ENCODE peak calls at places on chromosome 4, in nine cellular contexts. One of them, this sample, is unnamed.

GRCh38 chr4:99885063-99885664 is 9.1 kb downstream of the LAMTOR3 start:
- ATAC-seq in T-helper 17 cell: no peak
- ATAC-seq in A549: no peak
- ATAC-seq in activated CD4-positive, CD25-positive, alpha-beta regulatory T cell treated with anti-CD3 and anti-CD28 coated beads, Interleukin-2, amount 50 U/mL, for 24 hours: no peak
- ATAC-seq in lower lobe of right lung: no peak
- ATAC-seq in activated naive CD8-positive, alpha-beta T cell treated with anti-CD3 and anti-CD28 coated beads, Interleukin-2, amount 10 ng/mL, durations not matched to agents 7 days and 5 days: no peak
- ATAC-seq in sciatic nerve: no peak
- ATAC-seq in stimulated activated naive CD8-positive, alpha-beta T cell treated with anti-CD3 and anti-CD28 coated beads, Interleukin-15, amount 100 ng/mL, for 72 hours: no peak
- ATAC-seq in esophagus mucosa: no peak
- ATAC-seq in this sample: no peak

GRCh38 chr4:89486042-89486441 is 178.4 kb upstream of the GPRIN3 start:
- ATAC-seq in T-helper 17 cell: no peak
- ATAC-seq in A549: peak
- ATAC-seq in activated CD4-positive, CD25-positive, alpha-beta regulatory T cell treated with anti-CD3 and anti-CD28 coated beads, Interleukin-2, amount 50 U/mL, for 24 hours: no peak
- ATAC-seq in lower lobe of right lung: no peak
- ATAC-seq in activated naive CD8-positive, alpha-beta T cell treated with anti-CD3 and anti-CD28 coated beads, Interleukin-2, amount 10 ng/mL, durations not matched to agents 7 days and 5 days: no peak
- ATAC-seq in sciatic nerve: no peak
- ATAC-seq in stimulated activated naive CD8-positive, alpha-beta T cell treated with anti-CD3 and anti-CD28 coated beads, Interleukin-15, amount 100 ng/mL, for 72 hours: peak
- ATAC-seq in esophagus mucosa: no peak
- ATAC-seq in this sample: no peak

GRCh38 chr4:4344915-4345527 is 41.9 kb upstream of the NSG1 start:
- ATAC-seq in T-helper 17 cell: no peak
- ATAC-seq in A549: no peak
- ATAC-seq in activated CD4-positive, CD25-positive, alpha-beta regulatory T cell treated with anti-CD3 and anti-CD28 coated beads, Interleukin-2, amount 50 U/mL, for 24 hours: no peak
- ATAC-seq in lower lobe of right lung: no peak
- ATAC-seq in activated naive CD8-positive, alpha-beta T cell treated with anti-CD3 and anti-CD28 coated beads, Interleukin-2, amount 10 ng/mL, durations not matched to agents 7 days and 5 days: no peak
- ATAC-seq in sciatic nerve: no peak
- ATAC-seq in stimulated activated naive CD8-positive, alpha-beta T cell treated with anti-CD3 and anti-CD28 coated beads, Interleukin-15, amount 100 ng/mL, for 72 hours: no peak
- ATAC-seq in esophagus mucosa: no peak
- ATAC-seq in this sample: peak

GRCh38 chr4:179664628-179665027 is 2222.4 kb upstream of the AGA start:
- ATAC-seq in T-helper 17 cell: no peak
- ATAC-seq in A549: no peak
- ATAC-seq in activated CD4-positive, CD25-positive, alpha-beta regulatory T cell treated with anti-CD3 and anti-CD28 coated beads, Interleukin-2, amount 50 U/mL, for 24 hours: no peak
- ATAC-seq in lower lobe of right lung: peak
- ATAC-seq in activated naive CD8-positive, alpha-beta T cell treated with anti-CD3 and anti-CD28 coated beads, Interleukin-2, amount 10 ng/mL, durations not matched to agents 7 days and 5 days: no peak
- ATAC-seq in sciatic nerve: no peak
- ATAC-seq in stimulated activated naive CD8-positive, alpha-beta T cell treated with anti-CD3 and anti-CD28 coated beads, Interleukin-15, amount 100 ng/mL, for 72 hours: peak
- ATAC-seq in esophagus mucosa: no peak
- ATAC-seq in this sample: no peak

GRCh38 chr4:176753049-176753448 is 39.7 kb downstream of the VEGFC start:
- ATAC-seq in T-helper 17 cell: no peak
- ATAC-seq in A549: peak
- ATAC-seq in activated CD4-positive, CD25-positive, alpha-beta regulatory T cell treated with anti-CD3 and anti-CD28 coated beads, Interleukin-2, amount 50 U/mL, for 24 hours: no peak
- ATAC-seq in lower lobe of right lung: no peak
- ATAC-seq in activated naive CD8-positive, alpha-beta T cell treated with anti-CD3 and anti-CD28 coated beads, Interleukin-2, amount 10 ng/mL, durations not matched to agents 7 days and 5 days: no peak
- ATAC-seq in sciatic nerve: no peak
- ATAC-seq in stimulated activated naive CD8-positive, alpha-beta T cell treated with anti-CD3 and anti-CD28 coated beads, Interleukin-15, amount 100 ng/mL, for 72 hours: no peak
- ATAC-seq in esophagus mucosa: no peak
- ATAC-seq in this sample: peak

GRCh38 chr4:86398187-86398586 is 38.3 kb upstream of the MAPK10 start:
- ATAC-seq in T-helper 17 cell: no peak
- ATAC-seq in A549: no peak
- ATAC-seq in activated CD4-positive, CD25-positive, alpha-beta regulatory T cell treated with anti-CD3 and anti-CD28 coated beads, Interleukin-2, amount 50 U/mL, for 24 hours: no peak
- ATAC-seq in lower lobe of right lung: no peak
- ATAC-seq in activated naive CD8-positive, alpha-beta T cell treated with anti-CD3 and anti-CD28 coated beads, Interleukin-2, amount 10 ng/mL, durations not matched to agents 7 days and 5 days: no peak
- ATAC-seq in sciatic nerve: no peak
- ATAC-seq in stimulated activated naive CD8-positive, alpha-beta T cell treated with anti-CD3 and anti-CD28 coated beads, Interleukin-15, amount 100 ng/mL, for 72 hours: no peak
- ATAC-seq in esophagus mucosa: no peak
- ATAC-seq in this sample: no peak

GRCh38 chr4:101993002-101993840 is 202.7 kb downstream of the BANK1 start:
- ATAC-seq in T-helper 17 cell: no peak
- ATAC-seq in A549: no peak
- ATAC-seq in activated CD4-positive, CD25-positive, alpha-beta regulatory T cell treated with anti-CD3 and anti-CD28 coated beads, Interleukin-2, amount 50 U/mL, for 24 hours: no peak
- ATAC-seq in lower lobe of right lung: no peak
- ATAC-seq in activated naive CD8-positive, alpha-beta T cell treated with anti-CD3 and anti-CD28 coated beads, Interleukin-2, amount 10 ng/mL, durations not matched to agents 7 days and 5 days: no peak
- ATAC-seq in sciatic nerve: no peak
- ATAC-seq in stimulated activated naive CD8-positive, alpha-beta T cell treated with anti-CD3 and anti-CD28 coated beads, Interleukin-15, amount 100 ng/mL, for 72 hours: no peak
- ATAC-seq in esophagus mucosa: no peak
- ATAC-seq in this sample: peak

GRCh38 chr4:129167640-129168260 is 71.8 kb downstream of the C4orf33 start:
- ATAC-seq in T-helper 17 cell: no peak
- ATAC-seq in A549: no peak
- ATAC-seq in activated CD4-positive, CD25-positive, alpha-beta regulatory T cell treated with anti-CD3 and anti-CD28 coated beads, Interleukin-2, amount 50 U/mL, for 24 hours: no peak
- ATAC-seq in lower lobe of right lung: no peak
- ATAC-seq in activated naive CD8-positive, alpha-beta T cell treated with anti-CD3 and anti-CD28 coated beads, Interleukin-2, amount 10 ng/mL, durations not matched to agents 7 days and 5 days: no peak
- ATAC-seq in sciatic nerve: no peak
- ATAC-seq in stimulated activated naive CD8-positive, alpha-beta T cell treated with anti-CD3 and anti-CD28 coated beads, Interleukin-15, amount 100 ng/mL, for 72 hours: no peak
- ATAC-seq in esophagus mucosa: no peak
- ATAC-seq in this sample: no peak

GRCh38 chr4:53595204-53595603 is 3.9 kb upstream of the LNX1 start:
- ATAC-seq in T-helper 17 cell: no peak
- ATAC-seq in A549: no peak
- ATAC-seq in activated CD4-positive, CD25-positive, alpha-beta regulatory T cell treated with anti-CD3 and anti-CD28 coated beads, Interleukin-2, amount 50 U/mL, for 24 hours: no peak
- ATAC-seq in lower lobe of right lung: no peak
- ATAC-seq in activated naive CD8-positive, alpha-beta T cell treated with anti-CD3 and anti-CD28 coated beads, Interleukin-2, amount 10 ng/mL, durations not matched to agents 7 days and 5 days: no peak
- ATAC-seq in sciatic nerve: no peak
- ATAC-seq in stimulated activated naive CD8-positive, alpha-beta T cell treated with anti-CD3 and anti-CD28 coated beads, Interleukin-15, amount 100 ng/mL, for 72 hours: no peak
- ATAC-seq in esophagus mucosa: no peak
- ATAC-seq in this sample: no peak

This sample was measured in stimulated activated memory B cell treated with anti-CD40 and anti-IgM and Interleukin-4, amounts not matched to agents 10 μg/mL and 1 μg/mL and 100 μg/mL, for 72 hours.